ENCODE peak calls at places on chromosomes 13 and 19, in six cellular contexts. One of them, this sample, is unnamed.

GRCh38 chr19:45019187-45019586 is 17.9 kb downstream of the RELB start:
- DNase-seq in A549: no peak
- DNase-seq in breast epithelium: no peak
- DNase-seq in Peyer's patch: no peak
- DNase-seq in ovary: no peak
- DNase-seq in prostate gland: no peak
- DNase-seq in this sample: no peak

GRCh38 chr19:28980236-28980868 is 232.6 kb downstream of the UQCRFS1 start:
- DNase-seq in breast epithelium: no peak
- DNase-seq in Peyer's patch: no peak
- DNase-seq in prostate gland: no peak
- DNase-seq in A549: no peak
- DNase-seq in ovary: no peak
- DNase-seq in this sample: no peak

GRCh38 chr13:80476953-80477352 is 136.0 kb upstream of the SPRY2 start:
- DNase-seq in breast epithelium: no peak
- DNase-seq in Peyer's patch: no peak
- DNase-seq in ovary: no peak
- DNase-seq in A549: no peak
- DNase-seq in prostate gland: no peak
- DNase-seq in this sample: no peak

GRCh38 chr13:39415003-39415402 is 188.0 kb downstream of the LHFPL6 start:
- DNase-seq in breast epithelium: peak
- DNase-seq in A549: no peak
- DNase-seq in Peyer's patch: no peak
- DNase-seq in prostate gland: no peak
- DNase-seq in ovary: peak
- DNase-seq in this sample: no peak

GRCh38 chr13:79228972-79229371 is 177.1 kb downstream of the RBM26 start:
- DNase-seq in Peyer's patch: no peak
- DNase-seq in prostate gland: no peak
- DNase-seq in breast epithelium: no peak
- DNase-seq in ovary: no peak
- DNase-seq in A549: no peak
- DNase-seq in this sample: no peak

GRCh38 chr13:99132295-99132835 is 68.3 kb upstream of the UBAC2 start:
- DNase-seq in Peyer's patch: no peak
- DNase-seq in ovary: no peak
- DNase-seq in breast epithelium: no peak
- DNase-seq in A549: no peak
- DNase-seq in prostate gland: no peak
- DNase-seq in this sample: no peak

GRCh38 chr19:9296336-9296735 is 13.3 kb downstream of the ZNF699 start:
- DNase-seq in prostate gland: no peak
- DNase-seq in breast epithelium: no peak
- DNase-seq in A549: no peak
- DNase-seq in Peyer's patch: no peak
- DNase-seq in ovary: no peak
- DNase-seq in this sample: no peak

GRCh38 chr19:54155694-54156093 is 3.8 kb downstream of the LENG1 start:
- DNase-seq in Peyer's patch: no peak
- DNase-seq in A549: no peak
- DNase-seq in ovary: no peak
- DNase-seq in breast epithelium: no peak
- DNase-seq in prostate gland: no peak
- DNase-seq in this sample: no peak

GRCh38 chr19:49101160-49101559 is 13.0 kb upstream of the LIN7B start:
- DNase-seq in breast epithelium: no peak
- DNase-seq in ovary: no peak
- DNase-seq in Peyer's patch: no peak
- DNase-seq in prostate gland: no peak
- DNase-seq in A549: no peak
- DNase-seq in this sample: no peak

GRCh38 chr19:33430674-33431277 is 57.3 kb downstream of the CEBPG start:
- DNase-seq in Peyer's patch: peak
- DNase-seq in prostate gland: peak
- DNase-seq in breast epithelium: peak
- DNase-seq in ovary: no peak
- DNase-seq in A549: peak
- DNase-seq in this sample: peak

GRCh38 chr13:29583073-29583785 is 12.3 kb downstream of the SLC7A1 start:
- DNase-seq in prostate gland: no peak
- DNase-seq in breast epithelium: no peak
- DNase-seq in ovary: no peak
- DNase-seq in Peyer's patch: no peak
- DNase-seq in A549: no peak
- DNase-seq in this sample: no peak

GRCh38 chr13:71240906-71241305 is 626.1 kb downstream of the DACH1 start:
- DNase-seq in breast epithelium: no peak
- DNase-seq in A549: no peak
- DNase-seq in prostate gland: no peak
- DNase-seq in ovary: no peak
- DNase-seq in Peyer's patch: no peak
- DNase-seq in this sample: no peak

GRCh38 chr19:40688294-40688693 is 2.2 kb downstream of the NUMBL start:
- DNase-seq in prostate gland: no peak
- DNase-seq in breast epithelium: no peak
- DNase-seq in Peyer's patch: no peak
- DNase-seq in A549: no peak
- DNase-seq in ovary: no peak
- DNase-seq in this sample: no peak

GRCh38 chr19:40690050-40690698 is at the start of gene NUMBL:
- DNase-seq in A549: no peak
- DNase-seq in prostate gland: no peak
- DNase-seq in Peyer's patch: no peak
- DNase-seq in ovary: no peak
- DNase-seq in breast epithelium: no peak
- DNase-seq in this sample: no peak

GRCh38 chr19:40688987-40689338 is 1.5 kb downstream of the NUMBL start:
- DNase-seq in ovary: no peak
- DNase-seq in breast epithelium: no peak
- DNase-seq in A549: no peak
- DNase-seq in Peyer's patch: no peak
- DNase-seq in prostate gland: no peak
- DNase-seq in this sample: no peak

GRCh38 chr19:40690699-40691420 is 409 bp upstream of the NUMBL start:
- DNase-seq in prostate gland: peak
- DNase-seq in breast epithelium: peak
- DNase-seq in ovary: peak
- DNase-seq in Peyer's patch: peak
- DNase-seq in A549: peak
- DNase-seq in this sample: peak

GRCh38 chr19:40689339-40690049 is 957 bp downstream of the NUMBL start:
- DNase-seq in A549: no peak
- DNase-seq in breast epithelium: no peak
- DNase-seq in prostate gland: no peak
- DNase-seq in Peyer's patch: peak
- DNase-seq in ovary: peak
- DNase-seq in this sample: no peak
- TF ChIP-seq POLR2A in A549: no peak
- TF ChIP-seq POLR2A in breast epithelium: no peak
- TF ChIP-seq POLR2A in prostate gland: no peak
- TF ChIP-seq POLR2A in Peyer's patch: no peak
- TF ChIP-seq POLR2A in ovary: no peak
- TF ChIP-seq POLR2A in this sample: no peak

GRCh38 chr19:610071-610800 is 20.6 kb downstream of the HCN2 start:
- DNase-seq in breast epithelium: no peak
- DNase-seq in prostate gland: no peak
- DNase-seq in ovary: no peak
- DNase-seq in Peyer's patch: peak
- DNase-seq in A549: no peak
- DNase-seq in this sample: no peak
- H3K4me3 ChIP-seq in breast epithelium: peak
- H3K4me3 ChIP-seq in prostate gland: no peak
- H3K4me3 ChIP-seq in ovary: peak
- H3K4me3 ChIP-seq in Peyer's patch: peak
- H3K4me3 ChIP-seq in A549: no peak
- H3K4me3 ChIP-seq in this sample: no peak

DNA sequence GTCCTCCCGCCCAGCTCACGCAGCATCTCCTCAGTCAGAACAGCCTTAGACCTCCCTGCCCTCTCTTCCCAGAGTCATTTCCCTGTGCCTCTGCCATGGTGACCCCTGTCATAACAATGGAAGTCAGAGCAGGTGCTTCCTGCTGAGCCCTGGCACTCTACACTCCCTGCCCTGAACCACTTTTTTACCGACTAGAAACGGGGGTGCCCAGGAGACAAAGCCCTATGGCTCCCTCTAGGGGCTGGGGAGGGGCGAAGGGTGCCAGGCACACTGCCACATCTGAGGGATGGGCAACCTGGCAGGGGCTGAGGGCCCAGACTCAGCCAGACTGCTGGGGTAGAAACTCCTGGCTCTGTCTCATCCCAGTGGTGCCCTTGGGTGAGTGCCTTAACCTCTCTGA is 16.4 kb downstream of the ZNF574 start:
- DNase-seq in prostate gland: no peak
- DNase-seq in ovary: no peak
- DNase-seq in Peyer's patch: no peak
- DNase-seq in breast epithelium: no peak
- DNase-seq in A549: peak
- DNase-seq in this sample: no peak
- TF ChIP-seq CTCF in prostate gland: peak
- TF ChIP-seq CTCF in ovary: no peak
- TF ChIP-seq CTCF in Peyer's patch: peak
- TF ChIP-seq CTCF in breast epithelium: no peak
- TF ChIP-seq CTCF in A549: peak
- TF ChIP-seq CTCF in this sample: no peak

GRCh38 chr19:40442328-40443130 is 1.6 kb downstream of the SERTAD3 start:
- DNase-seq in Peyer's patch: no peak
- DNase-seq in ovary: no peak
- DNase-seq in breast epithelium: no peak
- DNase-seq in prostate gland: no peak
- DNase-seq in A549: no peak
- DNase-seq in this sample: no peak
- TF ChIP-seq POLR2A in Peyer's patch: no peak
- TF ChIP-seq POLR2A in ovary: no peak
- TF ChIP-seq POLR2A in breast epithelium: no peak
- TF ChIP-seq POLR2A in prostate gland: no peak
- TF ChIP-seq POLR2A in A549: no peak
- TF ChIP-seq POLR2A in this sample: no peak

This sample was measured in lower leg skin.